ENCODE peak calls at places on chromosomes 7 and 10, in seven cellular contexts. One of them, this sample, is unnamed.

GRCh38 chr7:131013716-131014115 is 279.7 kb upstream of the KLF14 start:
- DNase-seq in NCI-H1092: no peak
- DNase-seq in nephron progenitor cell: no peak
- DNase-seq in sciatic nerve: no peak
- DNase-seq in foreskin fibroblast: no peak
- DNase-seq in Right ventricle myocardium inferior: no peak
- DNase-seq in fibroblast of the aortic adventitia: no peak
- DNase-seq in this sample: no peak

GRCh38 chr7:121211253-121211652 is 117.5 kb upstream of the WNT16 start:
- DNase-seq in Right ventricle myocardium inferior: no peak
- DNase-seq in nephron progenitor cell: no peak
- DNase-seq in sciatic nerve: no peak
- DNase-seq in fibroblast of the aortic adventitia: no peak
- DNase-seq in foreskin fibroblast: no peak
- DNase-seq in NCI-H1092: no peak
- DNase-seq in this sample: no peak

GRCh38 chr7:42700376-42701327 is 211.2 kb downstream of the C7orf25 start:
- DNase-seq in nephron progenitor cell: no peak
- DNase-seq in fibroblast of the aortic adventitia: peak
- DNase-seq in Right ventricle myocardium inferior: no peak
- DNase-seq in foreskin fibroblast: peak
- DNase-seq in NCI-H1092: no peak
- DNase-seq in sciatic nerve: no peak
- DNase-seq in this sample: no peak

GRCh38 chr7:24284699-24285506 is 913 bp downstream of the NPY start:
- DNase-seq in sciatic nerve: no peak
- DNase-seq in NCI-H1092: no peak
- DNase-seq in foreskin fibroblast: no peak
- DNase-seq in Right ventricle myocardium inferior: no peak
- DNase-seq in fibroblast of the aortic adventitia: no peak
- DNase-seq in nephron progenitor cell: peak
- DNase-seq in this sample: no peak

GRCh38 chr10:23099816-23100215 is 4.4 kb downstream of the MSRB2 start:
- DNase-seq in nephron progenitor cell: no peak
- DNase-seq in NCI-H1092: no peak
- DNase-seq in sciatic nerve: no peak
- DNase-seq in fibroblast of the aortic adventitia: peak
- DNase-seq in foreskin fibroblast: peak
- DNase-seq in Right ventricle myocardium inferior: no peak
- DNase-seq in this sample: no peak

GRCh38 chr10:50275650-50276235 is 24.4 kb upstream of the ASAH2 start:
- DNase-seq in Right ventricle myocardium inferior: no peak
- DNase-seq in fibroblast of the aortic adventitia: peak
- DNase-seq in nephron progenitor cell: peak
- DNase-seq in sciatic nerve: peak
- DNase-seq in foreskin fibroblast: peak
- DNase-seq in NCI-H1092: no peak
- DNase-seq in this sample: no peak

GRCh38 chr10:114023198-114023597 is 20.5 kb upstream of the ADRB1 start:
- DNase-seq in NCI-H1092: no peak
- DNase-seq in foreskin fibroblast: peak
- DNase-seq in fibroblast of the aortic adventitia: peak
- DNase-seq in sciatic nerve: no peak
- DNase-seq in nephron progenitor cell: no peak
- DNase-seq in Right ventricle myocardium inferior: no peak
- DNase-seq in this sample: no peak

GRCh38 chr7:65379318-65379717 is 5.7 kb downstream of the ZNF92 start:
- DNase-seq in NCI-H1092: no peak
- DNase-seq in sciatic nerve: no peak
- DNase-seq in foreskin fibroblast: no peak
- DNase-seq in Right ventricle myocardium inferior: no peak
- DNase-seq in nephron progenitor cell: no peak
- DNase-seq in fibroblast of the aortic adventitia: peak
- DNase-seq in this sample: no peak

GRCh38 chr7:70316745-70317144 is 718.5 kb downstream of the AUTS2 start:
- DNase-seq in nephron progenitor cell: no peak
- DNase-seq in fibroblast of the aortic adventitia: no peak
- DNase-seq in NCI-H1092: no peak
- DNase-seq in Right ventricle myocardium inferior: no peak
- DNase-seq in foreskin fibroblast: no peak
- DNase-seq in sciatic nerve: no peak
- DNase-seq in this sample: no peak

GRCh38 chr10:69348824-69349541 is 67.7 kb downstream of the TACR2 start:
- DNase-seq in nephron progenitor cell: no peak
- DNase-seq in NCI-H1092: peak
- DNase-seq in foreskin fibroblast: peak
- DNase-seq in sciatic nerve: no peak
- DNase-seq in fibroblast of the aortic adventitia: peak
- DNase-seq in Right ventricle myocardium inferior: peak
- DNase-seq in this sample: no peak

GRCh38 chr10:101643546-101643945 is 51.4 kb downstream of the FBXW4 start:
- DNase-seq in sciatic nerve: no peak
- DNase-seq in foreskin fibroblast: no peak
- DNase-seq in nephron progenitor cell: no peak
- DNase-seq in Right ventricle myocardium inferior: no peak
- DNase-seq in NCI-H1092: no peak
- DNase-seq in fibroblast of the aortic adventitia: no peak
- DNase-seq in this sample: no peak

GRCh38 chr7:56491636-56492425 is 375.6 kb upstream of the NUPR2 start:
- DNase-seq in NCI-H1092: no peak
- DNase-seq in nephron progenitor cell: no peak
- DNase-seq in foreskin fibroblast: no peak
- DNase-seq in sciatic nerve: no peak
- DNase-seq in fibroblast of the aortic adventitia: no peak
- DNase-seq in Right ventricle myocardium inferior: no peak
- DNase-seq in this sample: no peak

GRCh38 chr7:117992635-117993034 is 119.4 kb upstream of the CTTNBP2 start:
- DNase-seq in NCI-H1092: no peak
- DNase-seq in fibroblast of the aortic adventitia: no peak
- DNase-seq in nephron progenitor cell: no peak
- DNase-seq in foreskin fibroblast: no peak
- DNase-seq in Right ventricle myocardium inferior: no peak
- DNase-seq in sciatic nerve: no peak
- DNase-seq in this sample: no peak

GRCh38 chr10:77832243-77832642 is 94.3 kb downstream of the DLG5 start:
- DNase-seq in sciatic nerve: no peak
- DNase-seq in nephron progenitor cell: no peak
- DNase-seq in Right ventricle myocardium inferior: no peak
- DNase-seq in foreskin fibroblast: no peak
- DNase-seq in NCI-H1092: no peak
- DNase-seq in fibroblast of the aortic adventitia: no peak
- DNase-seq in this sample: peak

GRCh38 chr10:67788028-67788886 is 49.7 kb downstream of the DNAJC12 start:
- DNase-seq in foreskin fibroblast: peak
- DNase-seq in sciatic nerve: peak
- DNase-seq in Right ventricle myocardium inferior: peak
- DNase-seq in nephron progenitor cell: peak
- DNase-seq in NCI-H1092: no peak
- DNase-seq in fibroblast of the aortic adventitia: no peak
- DNase-seq in this sample: peak

GRCh38 chr7:1074593-1075431 is 13.1 kb upstream of the GPER1 start:
- DNase-seq in Right ventricle myocardium inferior: no peak
- DNase-seq in foreskin fibroblast: no peak
- DNase-seq in sciatic nerve: no peak
- DNase-seq in fibroblast of the aortic adventitia: no peak
- DNase-seq in NCI-H1092: no peak
- DNase-seq in nephron progenitor cell: peak
- DNase-seq in this sample: no peak

GRCh38 chr10:88114368-88114767 is 250.9 kb downstream of the PTEN start:
- DNase-seq in fibroblast of the aortic adventitia: no peak
- DNase-seq in nephron progenitor cell: no peak
- DNase-seq in NCI-H1092: peak
- DNase-seq in Right ventricle myocardium inferior: no peak
- DNase-seq in foreskin fibroblast: peak
- DNase-seq in sciatic nerve: no peak
- DNase-seq in this sample: no peak

GRCh38 chr10:113865896-113866295 is 11.4 kb downstream of the NHLRC2 start:
- DNase-seq in sciatic nerve: no peak
- DNase-seq in NCI-H1092: no peak
- DNase-seq in fibroblast of the aortic adventitia: no peak
- DNase-seq in Right ventricle myocardium inferior: no peak
- DNase-seq in foreskin fibroblast: no peak
- DNase-seq in nephron progenitor cell: no peak
- DNase-seq in this sample: no peak

GRCh38 chr7:38855867-38856266 is 53.1 kb downstream of the VPS41 start:
- DNase-seq in nephron progenitor cell: no peak
- DNase-seq in Right ventricle myocardium inferior: no peak
- DNase-seq in foreskin fibroblast: peak
- DNase-seq in NCI-H1092: no peak
- DNase-seq in fibroblast of the aortic adventitia: no peak
- DNase-seq in sciatic nerve: no peak
- DNase-seq in this sample: no peak

GRCh38 chr10:110672580-110672919 is 28.4 kb downstream of the RBM20 start:
- DNase-seq in nephron progenitor cell: no peak
- DNase-seq in Right ventricle myocardium inferior: no peak
- DNase-seq in foreskin fibroblast: no peak
- DNase-seq in sciatic nerve: no peak
- DNase-seq in NCI-H1092: no peak
- DNase-seq in fibroblast of the aortic adventitia: no peak
- DNase-seq in this sample: no peak

GRCh38 chr10:4022473-4022872 is 237.5 kb upstream of the KLF6 start:
- DNase-seq in Right ventricle myocardium inferior: no peak
- DNase-seq in sciatic nerve: no peak
- DNase-seq in foreskin fibroblast: peak
- DNase-seq in NCI-H1092: no peak
- DNase-seq in nephron progenitor cell: no peak
- DNase-seq in fibroblast of the aortic adventitia: no peak
- DNase-seq in this sample: no peak

GRCh38 chr10:121426307-121426706 is 171.9 kb downstream of the FGFR2 start:
- DNase-seq in nephron progenitor cell: no peak
- DNase-seq in fibroblast of the aortic adventitia: no peak
- DNase-seq in NCI-H1092: no peak
- DNase-seq in Right ventricle myocardium inferior: no peak
- DNase-seq in sciatic nerve: no peak
- DNase-seq in foreskin fibroblast: no peak
- DNase-seq in this sample: no peak

GRCh38 chr10:132916956-132917666 is 25.3 kb downstream of the CFAP46 start:
- DNase-seq in fibroblast of the aortic adventitia: no peak
- DNase-seq in nephron progenitor cell: no peak
- DNase-seq in sciatic nerve: no peak
- DNase-seq in foreskin fibroblast: no peak
- DNase-seq in NCI-H1092: no peak
- DNase-seq in Right ventricle myocardium inferior: peak
- DNase-seq in this sample: peak

GRCh38 chr7:2870471-2870941 is 26.4 kb upstream of the GNA12 start:
- DNase-seq in Right ventricle myocardium inferior: peak
- DNase-seq in NCI-H1092: no peak
- DNase-seq in fibroblast of the aortic adventitia: peak
- DNase-seq in foreskin fibroblast: peak
- DNase-seq in nephron progenitor cell: peak
- DNase-seq in sciatic nerve: peak
- DNase-seq in this sample: peak

GRCh38 chr7:75688200-75689136 is 50.3 kb downstream of the HIP1 start:
- DNase-seq in nephron progenitor cell: peak
- DNase-seq in foreskin fibroblast: no peak
- DNase-seq in fibroblast of the aortic adventitia: no peak
- DNase-seq in Right ventricle myocardium inferior: no peak
- DNase-seq in sciatic nerve: no peak
- DNase-seq in NCI-H1092: peak
- DNase-seq in this sample: no peak